ENCODE peak calls at places on chromosomes 12 and 14, in four cellular contexts. One of them, this sample, is unnamed.

GRCh38 chr12:32390572-32391219 is 8.7 kb upstream of the FGD4 start:
- DNase-seq in A549: no peak
- DNase-seq in esophagus muscularis mucosa: no peak
- DNase-seq in ovary: peak
- DNase-seq in this sample: no peak

GRCh38 chr12:65731771-65732170 is 92.5 kb upstream of the HMGA2 start:
- DNase-seq in A549: no peak
- DNase-seq in esophagus muscularis mucosa: peak
- DNase-seq in ovary: no peak
- DNase-seq in this sample: no peak

GRCh38 chr14:58501214-58501816 is 73.8 kb downstream of the KIAA0586 start:
- DNase-seq in A549: peak
- DNase-seq in esophagus muscularis mucosa: no peak
- DNase-seq in ovary: no peak
- DNase-seq in this sample: no peak

GRCh38 chr12:98490491-98491453 is 24.6 kb upstream of the TMPO start:
- DNase-seq in A549: peak
- DNase-seq in esophagus muscularis mucosa: peak
- DNase-seq in ovary: peak
- DNase-seq in this sample: peak

GRCh38 chr12:116818341-116818856 is 62.8 kb downstream of the HRK start:
- DNase-seq in A549: no peak
- DNase-seq in esophagus muscularis mucosa: no peak
- DNase-seq in ovary: peak
- DNase-seq in this sample: no peak

GRCh38 chr12:49019120-49019430 is 499 bp upstream of the PRKAG1 start:
- DNase-seq in A549: no peak
- DNase-seq in esophagus muscularis mucosa: no peak
- DNase-seq in ovary: no peak
- DNase-seq in this sample: no peak

GRCh38 chr12:77767335-77767734 is 63.4 kb upstream of the NAV3 start:
- DNase-seq in A549: no peak
- DNase-seq in esophagus muscularis mucosa: no peak
- DNase-seq in ovary: no peak
- DNase-seq in this sample: no peak

GRCh38 chr12:132437252-132438138 is 52.5 kb upstream of the FBRSL1 start:
- DNase-seq in A549: no peak
- DNase-seq in esophagus muscularis mucosa: no peak
- DNase-seq in ovary: no peak
- DNase-seq in this sample: no peak

GRCh38 chr14:90384543-90384911 is 12.3 kb upstream of the CALM1 start:
- DNase-seq in A549: no peak
- DNase-seq in esophagus muscularis mucosa: no peak
- DNase-seq in ovary: no peak
- DNase-seq in this sample: no peak

GRCh38 chr14:90381999-90382451 is 14.8 kb upstream of the CALM1 start:
- DNase-seq in A549: no peak
- DNase-seq in esophagus muscularis mucosa: no peak
- DNase-seq in ovary: peak
- DNase-seq in this sample: peak

GRCh38 chr14:90382491-90383125 is 14.2 kb upstream of the CALM1 start:
- DNase-seq in A549: peak
- DNase-seq in esophagus muscularis mucosa: peak
- DNase-seq in ovary: peak
- DNase-seq in this sample: peak

GRCh38 chr14:90383731-90384542 is 12.9 kb upstream of the CALM1 start:
- DNase-seq in A549: no peak
- DNase-seq in esophagus muscularis mucosa: no peak
- DNase-seq in ovary: peak
- DNase-seq in this sample: peak

GRCh38 chr14:90383126-90383730 is 13.6 kb upstream of the CALM1 start:
- DNase-seq in A549: peak
- DNase-seq in esophagus muscularis mucosa: peak
- DNase-seq in ovary: peak
- DNase-seq in this sample: peak
- TF ChIP-seq EP300 in A549: no peak
- TF ChIP-seq EP300 in esophagus muscularis mucosa: no peak
- TF ChIP-seq EP300 in ovary: no peak
- TF ChIP-seq EP300 in this sample: no peak

GRCh38 chr12:73902270-73902669 is 635.4 kb upstream of the ATXN7L3B start:
- DNase-seq in A549: no peak
- DNase-seq in esophagus muscularis mucosa: no peak
- DNase-seq in ovary: no peak
- DNase-seq in this sample: no peak

DNA sequence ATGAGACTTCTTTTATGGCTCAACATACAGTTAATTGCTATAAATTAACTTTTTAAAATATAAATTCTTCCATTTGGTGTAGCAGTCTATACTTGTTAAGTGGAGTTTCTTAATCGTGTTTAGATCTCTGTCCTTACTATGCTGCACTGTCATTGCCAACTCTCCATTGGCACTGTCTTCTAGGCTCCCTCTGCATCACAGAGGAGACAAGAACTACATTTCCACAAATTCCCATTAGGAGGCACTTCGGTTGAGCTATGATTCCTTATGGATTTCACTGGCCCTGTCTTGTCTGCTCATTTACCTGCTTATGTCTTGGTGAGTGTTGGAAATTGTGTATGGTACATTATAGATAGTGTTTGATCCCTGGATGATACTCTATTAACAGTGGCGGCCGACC is 630.9 kb upstream of the ATXN7L3B start:
- DNase-seq in A549: no peak
- DNase-seq in esophagus muscularis mucosa: no peak
- DNase-seq in ovary: no peak
- DNase-seq in this sample: no peak
- H3K27ac ChIP-seq in A549: no peak
- H3K27ac ChIP-seq in esophagus muscularis mucosa: no peak
- H3K27ac ChIP-seq in ovary: no peak
- H3K27ac ChIP-seq in this sample: no peak

GRCh38 chr14:63180017-63180416 is 24.2 kb upstream of the RHOJ start:
- DNase-seq in A549: no peak
- DNase-seq in esophagus muscularis mucosa: no peak
- DNase-seq in ovary: no peak
- DNase-seq in this sample: no peak

GRCh38 chr14:63178912-63179311 is 25.3 kb upstream of the RHOJ start:
- DNase-seq in A549: no peak
- DNase-seq in esophagus muscularis mucosa: no peak
- DNase-seq in ovary: no peak
- DNase-seq in this sample: no peak

GRCh38 chr14:63179383-63179782 is 24.9 kb upstream of the RHOJ start:
- DNase-seq in A549: no peak
- DNase-seq in esophagus muscularis mucosa: no peak
- DNase-seq in ovary: no peak
- DNase-seq in this sample: no peak

GRCh38 chr14:63186453-63186852 is 17.8 kb upstream of the RHOJ start:
- DNase-seq in A549: no peak
- DNase-seq in esophagus muscularis mucosa: no peak
- DNase-seq in ovary: no peak
- DNase-seq in this sample: no peak

DNA sequence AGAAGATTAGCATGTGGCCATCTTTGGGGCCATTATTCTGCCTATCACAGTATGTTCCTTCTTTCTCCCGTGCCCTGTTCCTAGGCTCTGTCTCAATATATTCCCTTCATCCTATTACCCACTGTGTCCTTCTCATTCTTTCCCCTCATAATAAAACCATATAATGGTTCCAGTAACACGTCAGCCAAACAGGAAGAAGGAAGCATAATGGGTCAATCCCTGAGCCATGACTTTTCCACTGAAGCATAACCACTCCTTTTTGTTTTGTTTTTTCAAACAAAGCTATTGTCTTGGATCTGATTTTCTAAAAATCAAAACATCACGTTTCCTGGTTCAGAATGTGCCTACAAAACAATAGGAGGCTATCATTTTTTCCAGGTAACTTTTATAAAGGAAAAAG is 21.3 kb upstream of the RHOJ start:
- DNase-seq in A549: no peak
- DNase-seq in esophagus muscularis mucosa: no peak
- DNase-seq in ovary: no peak
- DNase-seq in this sample: no peak
- H3K4me3 ChIP-seq in A549: no peak
- H3K4me3 ChIP-seq in esophagus muscularis mucosa: no peak
- H3K4me3 ChIP-seq in ovary: no peak
- H3K4me3 ChIP-seq in this sample: no peak

DNA sequence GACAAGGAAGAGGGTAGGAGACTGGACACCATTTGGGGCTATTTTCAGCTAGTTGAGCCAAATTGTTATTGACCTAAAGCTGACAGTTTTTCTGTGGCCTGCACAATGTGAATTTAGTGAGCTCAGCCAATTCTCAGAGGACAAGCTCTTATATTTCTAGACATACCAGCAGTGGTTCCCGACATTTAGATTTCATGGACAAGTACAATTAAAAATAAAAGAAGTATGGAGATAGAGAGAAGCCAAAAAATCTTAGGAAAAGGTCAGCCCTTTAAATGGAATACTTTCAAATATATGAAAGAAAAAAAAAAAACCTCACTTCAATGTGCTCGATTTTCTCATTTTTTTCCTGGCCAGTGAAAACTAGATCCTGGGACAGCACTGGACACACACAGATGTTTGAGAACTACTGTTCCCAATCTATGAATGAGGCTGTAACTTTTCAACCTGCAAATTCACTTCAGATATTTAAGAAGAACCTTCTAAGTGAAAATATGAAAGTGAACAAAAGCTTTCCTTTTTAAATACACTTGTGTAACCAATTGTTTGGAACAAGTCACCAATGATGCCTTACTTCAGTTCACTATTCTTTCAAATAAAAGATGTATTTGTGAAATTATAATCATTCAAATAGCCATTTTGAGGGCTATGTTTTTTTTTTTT is 109.5 kb downstream of the SLC38A1 start:
- DNase-seq in A549: no peak
- DNase-seq in esophagus muscularis mucosa: no peak
- DNase-seq in ovary: no peak
- DNase-seq in this sample: no peak
- TF ChIP-seq EP300 in A549: no peak
- TF ChIP-seq EP300 in esophagus muscularis mucosa: no peak
- TF ChIP-seq EP300 in ovary: no peak
- TF ChIP-seq EP300 in this sample: no peak

GRCh38 chr12:25960926-25961325 is 2.4 kb downstream of the RASSF8 start:
- DNase-seq in A549: no peak
- DNase-seq in esophagus muscularis mucosa: no peak
- DNase-seq in ovary: no peak
- DNase-seq in this sample: no peak
- H3K27ac ChIP-seq in A549: no peak
- H3K27ac ChIP-seq in esophagus muscularis mucosa: peak
- H3K27ac ChIP-seq in ovary: no peak
- H3K27ac ChIP-seq in this sample: no peak

GRCh38 chr14:102931580-102932285 is 9.3 kb downstream of the AMN start:
- DNase-seq in A549: no peak
- DNase-seq in esophagus muscularis mucosa: no peak
- DNase-seq in ovary: no peak
- DNase-seq in this sample: no peak

GRCh38 chr14:102929349-102930137 is 7.1 kb downstream of the AMN start:
- DNase-seq in A549: no peak
- DNase-seq in esophagus muscularis mucosa: no peak
- DNase-seq in ovary: no peak
- DNase-seq in this sample: no peak

GRCh38 chr14:102928412-102929348 is 6.2 kb downstream of the AMN start:
- DNase-seq in A549: no peak
- DNase-seq in esophagus muscularis mucosa: no peak
- DNase-seq in ovary: peak
- DNase-seq in this sample: peak

GRCh38 chr14:102930753-102931579 is 8.5 kb downstream of the AMN start:
- DNase-seq in A549: no peak
- DNase-seq in esophagus muscularis mucosa: no peak
- DNase-seq in ovary: no peak
- DNase-seq in this sample: no peak

GRCh38 chr14:102930138-102930752 is 7.8 kb downstream of the AMN start:
- DNase-seq in A549: no peak
- DNase-seq in esophagus muscularis mucosa: no peak
- DNase-seq in ovary: no peak
- DNase-seq in this sample: no peak
- H3K4me3 ChIP-seq in A549: no peak
- H3K4me3 ChIP-seq in esophagus muscularis mucosa: peak
- H3K4me3 ChIP-seq in ovary: no peak
- H3K4me3 ChIP-seq in this sample: peak

DNA sequence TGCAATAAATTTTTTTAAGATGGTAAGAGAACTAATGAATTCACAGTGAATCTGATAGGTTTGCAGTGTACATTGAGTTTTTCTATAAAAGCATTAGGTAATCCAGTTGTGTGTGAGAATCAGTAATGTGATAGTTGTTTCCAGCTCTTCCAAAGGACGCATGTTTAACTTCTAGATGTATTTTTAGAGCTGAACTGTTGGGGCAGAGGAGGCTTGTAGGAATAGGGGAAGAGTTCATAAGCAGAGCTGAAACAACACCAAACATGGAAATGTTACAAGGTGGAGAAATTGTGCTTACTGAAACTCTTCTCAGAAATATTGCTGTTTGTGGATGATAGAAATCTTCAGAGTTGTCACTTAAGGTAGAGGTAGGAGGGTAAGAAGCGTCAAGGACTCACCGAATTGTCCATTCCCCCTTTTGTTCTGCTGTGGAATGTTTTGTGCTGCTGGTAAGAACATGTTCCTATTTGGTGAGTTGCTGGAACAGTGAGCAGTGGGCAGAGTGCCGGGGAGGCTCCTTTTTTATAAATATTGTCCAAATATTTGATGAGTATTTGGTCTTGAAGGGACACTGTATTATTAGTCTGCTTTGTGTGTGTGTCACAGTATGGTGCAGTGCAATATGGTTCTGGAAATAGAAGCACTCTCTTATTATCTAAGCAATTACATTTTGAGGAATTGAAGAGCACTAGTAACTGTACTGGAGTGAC is 76.7 kb downstream of the ANO6 start:
- DNase-seq in A549: no peak
- DNase-seq in esophagus muscularis mucosa: peak
- DNase-seq in ovary: peak
- DNase-seq in this sample: no peak
- TF ChIP-seq EP300 in A549: no peak
- TF ChIP-seq EP300 in esophagus muscularis mucosa: peak
- TF ChIP-seq EP300 in ovary: peak
- TF ChIP-seq EP300 in this sample: peak

DNA sequence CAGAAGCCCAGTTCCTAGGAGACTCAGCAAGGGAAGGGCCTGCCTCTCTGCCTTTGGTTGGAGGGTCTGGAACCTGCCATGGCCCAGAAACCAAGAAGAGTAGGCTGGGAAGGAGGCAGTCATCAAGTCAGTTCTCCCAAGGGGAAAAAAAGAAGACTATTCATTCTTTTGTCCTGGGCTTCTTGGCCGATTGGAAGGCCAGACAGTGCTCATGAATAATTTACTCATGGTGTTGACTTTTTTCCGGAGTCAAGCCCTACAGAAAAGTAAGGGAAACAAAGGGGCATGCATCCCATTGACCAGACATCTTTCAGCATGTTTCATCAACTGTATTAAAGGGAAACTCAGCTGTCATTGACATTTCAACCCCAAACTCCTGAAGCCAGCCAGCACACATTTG is 168.1 kb downstream of the PRKCH start:
- DNase-seq in A549: no peak
- DNase-seq in esophagus muscularis mucosa: no peak
- DNase-seq in ovary: no peak
- DNase-seq in this sample: no peak
- H3K27ac ChIP-seq in A549: peak
- H3K27ac ChIP-seq in esophagus muscularis mucosa: peak
- H3K27ac ChIP-seq in ovary: no peak
- H3K27ac ChIP-seq in this sample: no peak